ENCODE peak calls at places on chromosomes 3 and 15, in seven cellular contexts. One of them, this sample, is unnamed.
A peak's percentile ranks its signal among the peaks of the same experiment; 100 is the strongest.

GRCh38 chr15:88645171-88646087 is 6.6 kb downstream of the ISG20 start:
- DNase-seq in GM12878: no peak
- DNase-seq in sigmoid colon: peak; percentile 27
- DNase-seq in A549: no peak
- DNase-seq in body of pancreas: no peak
- DNase-seq in transverse colon: no peak
- DNase-seq in K562: no peak
- DNase-seq in this sample: no peak

GRCh38 chr3:39101022-39101689 is 6.3 kb downstream of the GORASP1 start:
- DNase-seq in GM12878: no peak
- DNase-seq in sigmoid colon: no peak
- DNase-seq in A549: peak; percentile 57
- DNase-seq in K562: peak; percentile 85
- DNase-seq in body of pancreas: peak; percentile 53
- DNase-seq in transverse colon: peak; percentile 39
- DNase-seq in this sample: no peak

GRCh38 chr3:88307666-88308065 is 157.9 kb downstream of the C3orf38 start:
- DNase-seq in body of pancreas: no peak
- DNase-seq in transverse colon: no peak
- DNase-seq in sigmoid colon: no peak
- DNase-seq in A549: no peak
- DNase-seq in GM12878: no peak
- DNase-seq in K562: no peak
- DNase-seq in this sample: no peak

GRCh38 chr15:91861223-91861622 is 7.7 kb downstream of the SLCO3A1 start:
- DNase-seq in K562: no peak
- DNase-seq in A549: no peak
- DNase-seq in GM12878: no peak
- DNase-seq in sigmoid colon: no peak
- DNase-seq in body of pancreas: no peak
- DNase-seq in transverse colon: no peak
- DNase-seq in this sample: no peak

GRCh38 chr15:47505712-47506542 is 211.4 kb upstream of the SEMA6D start:
- DNase-seq in K562: no peak
- DNase-seq in body of pancreas: no peak
- DNase-seq in transverse colon: no peak
- DNase-seq in sigmoid colon: no peak
- DNase-seq in GM12878: no peak
- DNase-seq in A549: no peak
- DNase-seq in this sample: no peak

GRCh38 chr15:38517312-38517711 is 47.3 kb downstream of the RASGRP1 start:
- DNase-seq in transverse colon: no peak
- DNase-seq in K562: no peak
- DNase-seq in sigmoid colon: no peak
- DNase-seq in body of pancreas: no peak
- DNase-seq in A549: no peak
- DNase-seq in GM12878: no peak
- DNase-seq in this sample: no peak

GRCh38 chr3:130894873-130895330 is 1.0 kb downstream of the ATP2C1 start:
- DNase-seq in GM12878: no peak
- DNase-seq in transverse colon: no peak
- DNase-seq in body of pancreas: no peak
- DNase-seq in K562: no peak
- DNase-seq in A549: no peak
- DNase-seq in sigmoid colon: no peak
- DNase-seq in this sample: no peak

GRCh38 chr15:29652595-29652994 is 169.7 kb downstream of the TJP1 start:
- DNase-seq in sigmoid colon: no peak
- DNase-seq in transverse colon: no peak
- DNase-seq in A549: no peak
- DNase-seq in body of pancreas: no peak
- DNase-seq in K562: no peak
- DNase-seq in GM12878: no peak
- DNase-seq in this sample: no peak

GRCh38 chr3:20246662-20247061 is 60.7 kb upstream of the SGO1 start:
- DNase-seq in sigmoid colon: no peak
- DNase-seq in body of pancreas: no peak
- DNase-seq in GM12878: peak; percentile 17
- DNase-seq in K562: no peak
- DNase-seq in A549: no peak
- DNase-seq in transverse colon: no peak
- DNase-seq in this sample: no peak

GRCh38 chr15:54810031-54810430 is 386.7 kb downstream of the RSL24D1 start:
- DNase-seq in sigmoid colon: no peak
- DNase-seq in GM12878: no peak
- DNase-seq in transverse colon: no peak
- DNase-seq in body of pancreas: no peak
- DNase-seq in A549: no peak
- DNase-seq in K562: no peak
- DNase-seq in this sample: no peak

GRCh38 chr15:74429784-74430141 is 4.0 kb downstream of the SEMA7A start:
- DNase-seq in K562: no peak
- DNase-seq in transverse colon: no peak
- DNase-seq in GM12878: no peak
- DNase-seq in A549: no peak
- DNase-seq in body of pancreas: no peak
- DNase-seq in sigmoid colon: no peak
- DNase-seq in this sample: no peak

GRCh38 chr3:162217603-162218002 is 721.0 kb downstream of the OTOL1 start:
- DNase-seq in body of pancreas: no peak
- DNase-seq in transverse colon: no peak
- DNase-seq in GM12878: no peak
- DNase-seq in sigmoid colon: no peak
- DNase-seq in K562: no peak
- DNase-seq in A549: no peak
- DNase-seq in this sample: no peak

GRCh38 chr15:88908697-88909621 is 4.2 kb downstream of the MFGE8 start:
- DNase-seq in body of pancreas: no peak
- DNase-seq in A549: no peak
- DNase-seq in GM12878: no peak
- DNase-seq in K562: no peak
- DNase-seq in sigmoid colon: peak; percentile 61
- DNase-seq in transverse colon: no peak
- DNase-seq in this sample: no peak

GRCh38 chr3:122391674-122392446 is 7.9 kb downstream of the FAM162A start:
- DNase-seq in GM12878: no peak
- DNase-seq in K562: no peak
- DNase-seq in sigmoid colon: no peak
- DNase-seq in A549: no peak
- DNase-seq in body of pancreas: peak; percentile 14
- DNase-seq in transverse colon: no peak
- DNase-seq in this sample: no peak

GRCh38 chr15:92521624-92522008 is 127.9 kb downstream of the ST8SIA2 start:
- DNase-seq in transverse colon: peak; percentile 77
- DNase-seq in sigmoid colon: peak; percentile 89
- DNase-seq in GM12878: peak; percentile 37
- DNase-seq in K562: peak; percentile 44
- DNase-seq in body of pancreas: peak; percentile 88
- DNase-seq in A549: peak; percentile 80
- DNase-seq in this sample: peak; percentile 97

GRCh38 chr3:147359177-147360062 is 46.9 kb downstream of the ZIC4 start:
- DNase-seq in transverse colon: no peak
- DNase-seq in body of pancreas: no peak
- DNase-seq in A549: no peak
- DNase-seq in K562: no peak
- DNase-seq in sigmoid colon: no peak
- DNase-seq in GM12878: no peak
- DNase-seq in this sample: no peak

GRCh38 chr15:31353931-31354330 is 27.3 kb downstream of the KLF13 start:
- DNase-seq in A549: no peak
- DNase-seq in transverse colon: no peak
- DNase-seq in sigmoid colon: no peak
- DNase-seq in GM12878: no peak
- DNase-seq in body of pancreas: peak; percentile 42
- DNase-seq in K562: no peak
- DNase-seq in this sample: no peak

GRCh38 chr3:141552440-141552991 is 65.7 kb downstream of the RASA2 start:
- DNase-seq in K562: no peak
- DNase-seq in sigmoid colon: no peak
- DNase-seq in transverse colon: no peak
- DNase-seq in A549: no peak
- DNase-seq in GM12878: no peak
- DNase-seq in body of pancreas: no peak
- DNase-seq in this sample: no peak

GRCh38 chr3:78268087-78268486 is 1228.2 kb downstream of the ROBO2 start:
- DNase-seq in sigmoid colon: peak; percentile 55
- DNase-seq in A549: no peak
- DNase-seq in transverse colon: no peak
- DNase-seq in GM12878: no peak
- DNase-seq in body of pancreas: no peak
- DNase-seq in K562: no peak
- DNase-seq in this sample: no peak
- H3K27ac ChIP-seq in sigmoid colon: no peak overlapping the region
- H3K27ac ChIP-seq in A549: no peak overlapping the region
- H3K27ac ChIP-seq in transverse colon: no peak overlapping the region
- H3K27ac ChIP-seq in GM12878: no peak overlapping the region
- H3K27ac ChIP-seq in body of pancreas: no peak overlapping the region
- H3K27ac ChIP-seq in K562: no peak overlapping the region
- H3K27ac ChIP-seq in this sample: no peak overlapping the region

GRCh38 chr3:196569003-196569516 is 600 bp downstream of the FBXO45 start:
- DNase-seq in K562: no peak
- DNase-seq in sigmoid colon: peak; percentile 74
- DNase-seq in body of pancreas: peak; percentile 63
- DNase-seq in A549: peak; percentile 39
- DNase-seq in GM12878: no peak
- DNase-seq in transverse colon: peak; percentile 56
- DNase-seq in this sample: no peak

GRCh38 chr3:196563721-196564225 is 4.6 kb downstream of the WDR53 start:
- DNase-seq in body of pancreas: no peak
- DNase-seq in transverse colon: no peak
- DNase-seq in K562: no peak
- DNase-seq in GM12878: no peak
- DNase-seq in A549: peak; percentile 23
- DNase-seq in sigmoid colon: no peak
- DNase-seq in this sample: no peak

GRCh38 chr3:196572389-196572788 is 3.9 kb downstream of the FBXO45 start:
- DNase-seq in transverse colon: no peak
- DNase-seq in K562: no peak
- DNase-seq in body of pancreas: no peak
- DNase-seq in A549: no peak
- DNase-seq in GM12878: no peak
- DNase-seq in sigmoid colon: no peak
- DNase-seq in this sample: no peak

DNA sequence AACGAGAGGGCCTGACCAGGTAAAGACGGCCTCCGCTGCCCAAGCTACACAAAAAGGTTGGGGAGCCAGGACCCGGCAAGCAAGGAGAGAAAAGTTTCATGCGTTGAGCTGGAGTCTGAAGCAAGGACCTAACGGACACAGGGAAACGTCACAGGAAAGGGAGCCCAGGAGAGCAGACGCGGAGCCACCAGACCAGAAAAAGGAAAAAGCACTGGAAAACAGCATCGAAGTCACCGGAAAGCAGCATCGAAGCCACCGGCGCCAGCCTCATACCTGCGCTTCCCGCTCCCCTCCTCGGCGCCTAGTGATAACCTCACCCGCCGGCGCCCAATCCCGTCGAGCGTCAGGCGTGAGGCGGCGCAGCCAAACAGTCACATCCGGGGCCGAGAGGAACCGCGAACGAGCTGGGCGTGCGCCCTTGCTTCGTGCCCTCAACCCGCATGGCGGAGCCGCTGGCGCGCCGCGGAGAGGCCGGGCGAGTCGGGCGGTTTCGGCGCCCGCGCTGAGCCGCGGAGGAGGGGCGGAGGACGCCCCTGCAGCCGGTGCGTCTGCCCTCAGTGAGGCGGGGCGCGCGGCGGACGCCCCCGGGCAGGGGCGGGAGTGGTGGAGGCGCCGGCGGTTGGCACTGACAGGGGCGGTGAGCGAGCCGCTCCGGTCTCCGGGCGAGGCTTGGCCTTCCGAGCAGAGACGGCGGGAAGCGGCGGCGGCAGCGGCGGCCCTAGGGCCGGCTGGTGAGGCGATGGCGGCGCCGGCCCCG is at the start of the genes FBXO45 and WDR53:
- DNase-seq in sigmoid colon: peak; percentile 97
- DNase-seq in body of pancreas: peak; percentile 96
- DNase-seq in K562: peak; percentile 93
- DNase-seq in transverse colon: peak; percentile 96
- DNase-seq in GM12878: peak; percentile 80
- DNase-seq in A549: peak; percentile 91
- DNase-seq in this sample: peak; percentile 90
- TF ChIP-seq POLR2A in sigmoid colon: peak; percentile 84
- TF ChIP-seq POLR2A in body of pancreas: peak; percentile 87
- TF ChIP-seq POLR2A in K562: peak; percentile 94
- TF ChIP-seq POLR2A in transverse colon: peak; percentile 86
- TF ChIP-seq POLR2A in GM12878: peak; percentile 84
- TF ChIP-seq POLR2A in A549: peak; percentile 48
- TF ChIP-seq POLR2A in this sample: peak; percentile 75

GRCh38 chr15:50260969-50261496 is 4.5 kb downstream of the HDC start:
- DNase-seq in sigmoid colon: no peak
- DNase-seq in K562: peak; percentile 85
- DNase-seq in GM12878: no peak
- DNase-seq in body of pancreas: no peak
- DNase-seq in transverse colon: no peak
- DNase-seq in A549: no peak
- DNase-seq in this sample: no peak

GRCh38 chr15:50261979-50262378 is 3.5 kb downstream of the HDC start:
- DNase-seq in GM12878: no peak
- DNase-seq in A549: no peak
- DNase-seq in transverse colon: no peak
- DNase-seq in sigmoid colon: no peak
- DNase-seq in body of pancreas: no peak
- DNase-seq in K562: peak; percentile 26
- DNase-seq in this sample: no peak

GRCh38 chr15:50262533-50262932 is 3.0 kb downstream of the HDC start:
- DNase-seq in GM12878: no peak
- DNase-seq in transverse colon: peak; percentile 16
- DNase-seq in body of pancreas: no peak
- DNase-seq in sigmoid colon: no peak
- DNase-seq in K562: no peak
- DNase-seq in A549: no peak
- DNase-seq in this sample: no peak

GRCh38 chr15:50267577-50267976 is 2.1 kb upstream of the HDC start:
- DNase-seq in transverse colon: no peak
- DNase-seq in body of pancreas: no peak
- DNase-seq in K562: no peak
- DNase-seq in sigmoid colon: no peak
- DNase-seq in A549: no peak
- DNase-seq in GM12878: no peak
- DNase-seq in this sample: no peak

DNA sequence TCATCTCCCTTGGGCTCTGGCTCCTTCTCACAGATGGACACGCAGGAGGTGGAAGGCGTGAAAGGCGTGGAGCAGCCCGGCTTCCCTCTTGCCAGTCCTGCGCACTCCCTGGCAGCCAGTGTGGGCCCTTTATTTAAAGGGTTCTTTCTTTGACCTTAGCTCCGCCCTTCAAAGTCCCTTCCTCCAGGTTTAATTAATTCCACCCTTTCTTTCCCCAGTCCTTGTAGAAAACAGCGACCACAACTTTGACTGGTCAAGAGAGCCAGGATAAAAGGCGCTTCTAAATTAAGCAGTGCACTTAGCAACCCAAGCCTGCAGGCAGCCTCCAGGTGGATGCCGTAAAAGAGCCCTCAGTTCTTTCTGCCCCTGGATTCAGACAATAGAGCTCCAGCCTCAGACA is at the start of gene HDC:
- DNase-seq in sigmoid colon: no peak
- DNase-seq in body of pancreas: no peak
- DNase-seq in A549: no peak
- DNase-seq in GM12878: no peak
- DNase-seq in K562: no peak
- DNase-seq in transverse colon: no peak
- DNase-seq in this sample: no peak
- H3K27ac ChIP-seq in sigmoid colon: no peak within 1 kb of the TSS
- H3K27ac ChIP-seq in body of pancreas: no peak within 1 kb of the TSS
- H3K27ac ChIP-seq in A549: no peak within 1 kb of the TSS
- H3K27ac ChIP-seq in GM12878: no peak within 1 kb of the TSS
- H3K27ac ChIP-seq in K562: no peak within 1 kb of the TSS
- H3K27ac ChIP-seq in transverse colon: no peak within 1 kb of the TSS
- H3K27ac ChIP-seq in this sample: no peak within 1 kb of the TSS

GRCh38 chr15:82709421-82710207 is at the start of gene AP3B2:
- DNase-seq in A549: peak; percentile 77
- DNase-seq in body of pancreas: peak; percentile 85
- DNase-seq in transverse colon: peak; percentile 59
- DNase-seq in sigmoid colon: no peak
- DNase-seq in K562: peak; percentile 94
- DNase-seq in GM12878: no peak
- DNase-seq in this sample: no peak
- TF ChIP-seq POLR2A in A549: peak; percentile 23
- TF ChIP-seq POLR2A in body of pancreas: peak; percentile 53
- TF ChIP-seq POLR2A in transverse colon: no peak
- TF ChIP-seq POLR2A in sigmoid colon: no peak
- TF ChIP-seq POLR2A in K562: no peak
- TF ChIP-seq POLR2A in GM12878: no peak
- TF ChIP-seq POLR2A in this sample: no peak